ENCODE peak calls at places on chromosomes 11 and 22, in four cellular contexts. One of them, this sample, is unnamed. For H3K9me3, the result is how much of the 10 kb centered on the place peaks cover.

GRCh38 chr11:100177651-100178050 is 509.4 kb upstream of the ARHGAP42 start:
- DNase-seq in sigmoid colon: no peak
- DNase-seq in left ventricle myocardium inferior: no peak
- DNase-seq in heart left ventricle: no peak
- DNase-seq in this sample: no peak

GRCh38 chr11:125162743-125163142 is 1.8 kb upstream of the PKNOX2 start:
- DNase-seq in sigmoid colon: no peak
- DNase-seq in left ventricle myocardium inferior: no peak
- DNase-seq in heart left ventricle: no peak
- DNase-seq in this sample: no peak

GRCh38 chr22:27934069-27934468 is 15.0 kb upstream of the PITPNB start:
- DNase-seq in sigmoid colon: no peak
- DNase-seq in left ventricle myocardium inferior: no peak
- DNase-seq in heart left ventricle: no peak
- DNase-seq in this sample: no peak

GRCh38 chr11:2802389-2803185 is 83.0 kb downstream of the CDKN1C start:
- DNase-seq in sigmoid colon: peak
- DNase-seq in left ventricle myocardium inferior: peak
- DNase-seq in heart left ventricle: peak
- DNase-seq in this sample: no peak

GRCh38 chr22:20606041-20606783 is 98.8 kb downstream of the MED15 start:
- DNase-seq in sigmoid colon: no peak
- DNase-seq in left ventricle myocardium inferior: no peak
- DNase-seq in heart left ventricle: peak
- DNase-seq in this sample: peak

GRCh38 chr22:23300476-23300875 is 120.2 kb downstream of the BCR start:
- DNase-seq in sigmoid colon: no peak
- DNase-seq in left ventricle myocardium inferior: no peak
- DNase-seq in heart left ventricle: peak
- DNase-seq in this sample: no peak

GRCh38 chr11:120133216-120134105 is 4.5 kb downstream of the TRIM29 start:
- DNase-seq in sigmoid colon: peak
- DNase-seq in left ventricle myocardium inferior: no peak
- DNase-seq in heart left ventricle: no peak
- DNase-seq in this sample: no peak

GRCh38 chr11:117229931-117230285 is 2.0 kb downstream of the PCSK7 start:
- DNase-seq in sigmoid colon: peak
- DNase-seq in left ventricle myocardium inferior: no peak
- DNase-seq in heart left ventricle: no peak
- DNase-seq in this sample: no peak

GRCh38 chr11:135002236-135002635 is 590.2 kb upstream of the B3GAT1 start:
- DNase-seq in sigmoid colon: no peak
- DNase-seq in left ventricle myocardium inferior: no peak
- DNase-seq in heart left ventricle: no peak
- DNase-seq in this sample: no peak

GRCh38 chr11:11039249-11039965 is 181.6 kb upstream of the ZBED5 start:
- DNase-seq in sigmoid colon: no peak
- DNase-seq in left ventricle myocardium inferior: no peak
- DNase-seq in heart left ventricle: no peak
- DNase-seq in this sample: no peak

GRCh38 chr11:130052556-130052955 is 17.1 kb upstream of the APLP2 start:
- DNase-seq in sigmoid colon: no peak
- DNase-seq in left ventricle myocardium inferior: no peak
- DNase-seq in heart left ventricle: no peak
- DNase-seq in this sample: no peak

GRCh38 chr11:118418770-118419169 is 17.4 kb downstream of the ATP5MG start:
- DNase-seq in sigmoid colon: no peak
- DNase-seq in left ventricle myocardium inferior: no peak
- DNase-seq in heart left ventricle: no peak
- DNase-seq in this sample: no peak

GRCh38 chr11:17687946-17688670 is 31.3 kb upstream of the MYOD1 start:
- DNase-seq in sigmoid colon: no peak
- DNase-seq in left ventricle myocardium inferior: no peak
- DNase-seq in heart left ventricle: no peak
- DNase-seq in this sample: no peak

GRCh38 chr11:1180171-1180570 is 22.4 kb downstream of the MUC5AC start:
- DNase-seq in sigmoid colon: no peak
- DNase-seq in left ventricle myocardium inferior: no peak
- DNase-seq in heart left ventricle: peak
- DNase-seq in this sample: no peak

GRCh38 chr11:57700425-57700824 is 11.6 kb downstream of the MED19 start:
- DNase-seq in sigmoid colon: no peak
- DNase-seq in left ventricle myocardium inferior: no peak
- DNase-seq in heart left ventricle: no peak
- DNase-seq in this sample: no peak

GRCh38 chr11:34343153-34343552 is 14.7 kb downstream of the ABTB2 start:
- DNase-seq in sigmoid colon: no peak
- DNase-seq in left ventricle myocardium inferior: no peak
- DNase-seq in heart left ventricle: no peak
- DNase-seq in this sample: no peak

GRCh38 chr11:65639623-65640482 is 2.0 kb downstream of the SIPA1 start:
- DNase-seq in sigmoid colon: no peak
- DNase-seq in left ventricle myocardium inferior: peak
- DNase-seq in heart left ventricle: peak
- DNase-seq in this sample: peak

GRCh38 chr11:22343411-22344032 is 5.3 kb downstream of the SLC17A6 start:
- DNase-seq in sigmoid colon: no peak
- DNase-seq in left ventricle myocardium inferior: no peak
- DNase-seq in heart left ventricle: no peak
- DNase-seq in this sample: no peak

GRCh38 chr11:45896392-45897068 is 10.5 kb downstream of the FREY1 start:
- DNase-seq in sigmoid colon: no peak
- DNase-seq in left ventricle myocardium inferior: no peak
- DNase-seq in heart left ventricle: no peak
- DNase-seq in this sample: no peak

GRCh38 chr11:118060081-118060661 is 16.7 kb upstream of the TMPRSS4 start:
- DNase-seq in sigmoid colon: peak
- DNase-seq in left ventricle myocardium inferior: no peak
- DNase-seq in heart left ventricle: no peak
- DNase-seq in this sample: no peak

GRCh38 chr11:67248653-67249052 is 17.6 kb upstream of the GRK2 start:
- DNase-seq in sigmoid colon: no peak
- DNase-seq in left ventricle myocardium inferior: no peak
- DNase-seq in heart left ventricle: peak
- DNase-seq in this sample: no peak

GRCh38 chr11:69814411-69814810 is 4.8 kb downstream of the FGF3 start:
- DNase-seq in sigmoid colon: no peak
- DNase-seq in left ventricle myocardium inferior: no peak
- DNase-seq in heart left ventricle: no peak
- DNase-seq in this sample: no peak
- H3K27ac ChIP-seq in sigmoid colon: no peak
- H3K27ac ChIP-seq in left ventricle myocardium inferior: no peak
- H3K27ac ChIP-seq in heart left ventricle: no peak
- H3K27ac ChIP-seq in this sample: no peak

DNA sequence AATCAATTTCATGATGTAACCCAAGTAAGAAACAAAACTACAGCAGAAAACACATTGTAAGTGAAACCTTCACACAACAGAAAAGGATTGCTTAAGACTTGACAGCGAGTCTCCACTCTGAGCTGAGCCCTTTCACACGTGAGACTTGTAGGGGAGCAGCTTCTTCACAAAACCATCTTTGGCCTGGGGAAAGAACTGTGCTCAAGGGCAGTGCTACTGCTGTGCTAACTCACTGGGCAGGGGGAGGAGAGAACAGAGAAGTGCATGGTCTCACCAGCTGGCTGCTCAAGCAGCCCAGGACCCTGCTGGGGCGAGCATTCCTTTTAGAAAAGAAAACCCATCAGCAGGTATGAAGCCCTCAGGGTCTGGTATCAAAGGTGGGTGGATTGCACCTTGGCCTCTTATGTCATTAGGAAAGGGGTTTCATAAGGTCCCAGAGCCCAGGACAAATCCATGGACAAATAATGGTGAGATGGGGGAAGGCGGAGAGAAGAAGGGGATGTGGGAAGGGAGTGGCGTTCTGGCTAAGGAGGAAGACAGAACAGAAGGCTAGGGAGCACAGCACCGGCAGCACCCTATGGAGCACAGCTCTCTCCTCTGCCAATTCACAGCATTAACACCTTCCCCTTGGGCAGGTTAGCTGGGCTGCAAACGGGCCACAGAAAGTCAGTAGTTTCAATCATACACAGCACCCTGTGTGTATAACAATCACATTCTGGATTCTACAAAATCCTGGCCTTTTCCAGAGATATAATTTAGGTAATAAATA is 20.7 kb upstream of the RAPSN start:
- DNase-seq in sigmoid colon: no peak
- DNase-seq in left ventricle myocardium inferior: no peak
- DNase-seq in heart left ventricle: no peak
- DNase-seq in this sample: no peak
- H3K9me3 ChIP-seq in sigmoid colon: under half
- H3K9me3 ChIP-seq in left ventricle myocardium inferior: under half
- H3K9me3 ChIP-seq in heart left ventricle: under half
- H3K9me3 ChIP-seq in this sample: under half

GRCh38 chr11:103842795-103843194 is 193.6 kb upstream of the DDI1 start:
- DNase-seq in sigmoid colon: no peak
- DNase-seq in left ventricle myocardium inferior: no peak
- DNase-seq in heart left ventricle: no peak
- DNase-seq in this sample: no peak
- H3K27ac ChIP-seq in sigmoid colon: no peak
- H3K27ac ChIP-seq in left ventricle myocardium inferior: no peak
- H3K27ac ChIP-seq in heart left ventricle: no peak
- H3K27ac ChIP-seq in this sample: no peak

DNA sequence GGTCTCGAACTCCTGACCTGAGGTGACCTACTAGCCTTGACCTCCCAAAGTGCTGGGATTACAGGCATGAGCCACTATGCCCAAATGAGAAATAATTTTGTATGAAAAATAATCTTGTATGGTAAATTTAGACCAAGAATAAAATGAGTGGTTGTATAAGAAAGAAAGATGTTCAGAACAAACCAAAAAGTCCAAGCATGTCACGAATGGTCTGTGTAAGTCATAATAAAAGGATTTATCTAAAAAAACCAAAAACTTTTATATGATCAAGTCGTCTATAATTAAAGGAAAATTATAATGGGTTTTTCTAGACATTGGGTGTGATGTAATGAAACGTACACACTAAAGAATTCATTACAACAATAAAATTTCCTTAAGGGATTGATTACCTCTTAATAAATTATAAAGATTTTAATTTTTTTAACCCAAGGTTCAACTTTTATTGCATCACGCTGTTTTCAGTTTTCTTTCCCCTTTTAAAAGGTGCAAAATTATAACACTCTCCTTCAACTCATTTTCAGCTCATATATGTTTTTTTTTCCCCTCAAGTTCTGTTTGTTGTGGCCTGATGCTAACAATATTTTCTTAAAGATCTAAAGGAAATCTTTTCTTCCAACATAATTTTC is 8.9 kb upstream of the AQP11 start:
- DNase-seq in sigmoid colon: no peak
- DNase-seq in left ventricle myocardium inferior: no peak
- DNase-seq in heart left ventricle: no peak
- DNase-seq in this sample: no peak
- H3K9me3 ChIP-seq in sigmoid colon: under half
- H3K9me3 ChIP-seq in left ventricle myocardium inferior: under half
- H3K9me3 ChIP-seq in heart left ventricle: under half
- H3K9me3 ChIP-seq in this sample: under half

GRCh38 chr22:36165161-36165560 is 4.6 kb upstream of the APOL3 start:
- DNase-seq in sigmoid colon: no peak
- DNase-seq in left ventricle myocardium inferior: no peak
- DNase-seq in heart left ventricle: no peak
- DNase-seq in this sample: no peak

GRCh38 chr22:36162127-36163034 is 1.8 kb upstream of the APOL3 start:
- DNase-seq in sigmoid colon: no peak
- DNase-seq in left ventricle myocardium inferior: no peak
- DNase-seq in heart left ventricle: no peak
- DNase-seq in this sample: peak

GRCh38 chr22:36166086-36166485 is 5.5 kb upstream of the APOL3 start:
- DNase-seq in sigmoid colon: no peak
- DNase-seq in left ventricle myocardium inferior: no peak
- DNase-seq in heart left ventricle: no peak
- DNase-seq in this sample: no peak

GRCh38 chr22:36164621-36165020 is 4.1 kb upstream of the APOL3 start:
- DNase-seq in sigmoid colon: no peak
- DNase-seq in left ventricle myocardium inferior: no peak
- DNase-seq in heart left ventricle: no peak
- DNase-seq in this sample: no peak

GRCh38 chr22:36163497-36163896 is 2.9 kb upstream of the APOL3 start:
- DNase-seq in sigmoid colon: no peak
- DNase-seq in left ventricle myocardium inferior: no peak
- DNase-seq in heart left ventricle: no peak
- DNase-seq in this sample: no peak
- H3K27ac ChIP-seq in sigmoid colon: no peak
- H3K27ac ChIP-seq in left ventricle myocardium inferior: no peak
- H3K27ac ChIP-seq in heart left ventricle: no peak
- H3K27ac ChIP-seq in this sample: peak

DNA sequence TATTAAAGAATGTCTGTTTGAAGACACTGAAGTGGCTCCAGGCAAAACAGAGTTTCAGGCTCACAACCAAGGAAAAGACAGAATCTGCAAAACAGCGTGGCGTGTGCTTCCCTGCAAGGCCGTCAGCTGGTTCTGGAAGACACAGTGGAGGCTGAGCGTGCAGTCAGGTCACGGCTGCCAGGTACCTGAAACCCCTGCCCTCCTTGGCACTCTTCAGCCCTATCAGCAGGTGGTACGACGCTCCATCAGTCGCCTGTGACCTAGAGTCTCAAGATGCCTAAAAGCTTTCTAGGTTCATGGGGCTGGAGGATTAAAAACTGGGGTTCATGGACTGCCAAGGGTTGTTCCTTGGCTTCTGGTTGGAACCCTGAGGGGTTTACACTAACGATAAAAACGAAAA is 65.9 kb downstream of the TRMU start:
- DNase-seq in sigmoid colon: no peak
- DNase-seq in left ventricle myocardium inferior: no peak
- DNase-seq in heart left ventricle: no peak
- DNase-seq in this sample: no peak
- H3K9me3 ChIP-seq in sigmoid colon: under half
- H3K9me3 ChIP-seq in left ventricle myocardium inferior: under half
- H3K9me3 ChIP-seq in heart left ventricle: under half
- H3K9me3 ChIP-seq in this sample: under half

This sample was measured in effector memory CD4-positive, alpha-beta T cell.